ENCODE peak calls at places on chromosomes 3 and 15, in seven cellular contexts. V is HepG2, T is K562, H is GM23338, L is Panc1, B is GM12878, W is HCT116. S is an unnamed sample.
A peak's percentile ranks its signal among the peaks of the same experiment; 100 is the strongest.

GRCh38 chr15:51401872-51402517 is 60.5 kb downstream of the GLDN start:
- DNase-seq in B (no peak), H (peak; percentile 87), V (peak; percentile 23), W (no peak), L (no peak), T (peak; percentile 63), S (peak; percentile 64)

GRCh38 chr15:51982013-51982769 is 10.6 kb upstream of the LEO1 start:
- DNase-seq in W (peak; percentile 50), B (peak; percentile 92), T (peak; percentile 67), H (peak; percentile 47), L (peak; percentile 85), V (peak; percentile 75), S (peak; percentile 55)

GRCh38 chr3:99012051-99012450 is 110.6 kb upstream of the DCBLD2 start:
- DNase-seq in T (no peak), L (no peak), B (peak; percentile 69), V (no peak), H (no peak), W (no peak), S (no peak)

GRCh38 chr3:12916159-12916558 is 74.8 kb upstream of the RPL32 start:
- DNase-seq in W (no peak), T (no peak), H (no peak), B (no peak), V (no peak), L (no peak), S (peak; percentile 76)

GRCh38 chr3:39170461-39170860 is 17.1 kb upstream of the CSRNP1 start:
- DNase-seq in B (no peak), W (no peak), V (no peak), H (peak; percentile 91), L (no peak), T (no peak), S (no peak)

GRCh38 chr3:128469584-128469983 is 2.9 kb upstream of the DNAJB8 start:
- DNase-seq in W (no peak), V (no peak), B (no peak), H (no peak), L (no peak), T (no peak), S (no peak)

GRCh38 chr3:14632445-14632930 is 19.1 kb upstream of the CCDC174 start:
- DNase-seq in W (no peak), V (no peak), L (no peak), B (no peak), H (no peak), T (no peak), S (no peak)

GRCh38 chr3:168624892-168625291 is 529.2 kb upstream of the GOLIM4 start:
- DNase-seq in V (no peak), W (no peak), L (no peak), T (no peak), H (peak; percentile 66), B (no peak), S (no peak)

GRCh38 chr3:146468234-146468931 is 978 bp downstream of the PLSCR2 start:
- DNase-seq in L (no peak), H (no peak), V (no peak), T (peak; percentile 16), W (no peak), B (no peak), S (no peak)

GRCh38 chr3:52041118-52041847 is 15.1 kb downstream of the DUSP7 start:
- DNase-seq in W (no peak), T (no peak), L (no peak), V (peak; percentile 38), H (peak; percentile 48), B (no peak), S (no peak)

GRCh38 chr15:79028411-79028964 is 62.1 kb downstream of the RASGRF1 start:
- DNase-seq in T (peak; percentile 69), W (peak; percentile 52), V (peak; percentile 63), B (no peak), L (peak; percentile 52), H (peak; percentile 80), S (peak; percentile 38)

GRCh38 chr3:58580826-58581327 is 3.7 kb upstream of the FAM107A start:
- DNase-seq in T (no peak), V (peak; percentile 20), W (no peak), H (peak; percentile 44), B (no peak), L (no peak), S (no peak)

GRCh38 chr3:16824085-16824696 is 60.6 kb upstream of the PLCL2 start:
- DNase-seq in W (no peak), V (no peak), B (peak; percentile 71), L (no peak), T (no peak), H (no peak), S (peak; percentile 10)

DNA sequence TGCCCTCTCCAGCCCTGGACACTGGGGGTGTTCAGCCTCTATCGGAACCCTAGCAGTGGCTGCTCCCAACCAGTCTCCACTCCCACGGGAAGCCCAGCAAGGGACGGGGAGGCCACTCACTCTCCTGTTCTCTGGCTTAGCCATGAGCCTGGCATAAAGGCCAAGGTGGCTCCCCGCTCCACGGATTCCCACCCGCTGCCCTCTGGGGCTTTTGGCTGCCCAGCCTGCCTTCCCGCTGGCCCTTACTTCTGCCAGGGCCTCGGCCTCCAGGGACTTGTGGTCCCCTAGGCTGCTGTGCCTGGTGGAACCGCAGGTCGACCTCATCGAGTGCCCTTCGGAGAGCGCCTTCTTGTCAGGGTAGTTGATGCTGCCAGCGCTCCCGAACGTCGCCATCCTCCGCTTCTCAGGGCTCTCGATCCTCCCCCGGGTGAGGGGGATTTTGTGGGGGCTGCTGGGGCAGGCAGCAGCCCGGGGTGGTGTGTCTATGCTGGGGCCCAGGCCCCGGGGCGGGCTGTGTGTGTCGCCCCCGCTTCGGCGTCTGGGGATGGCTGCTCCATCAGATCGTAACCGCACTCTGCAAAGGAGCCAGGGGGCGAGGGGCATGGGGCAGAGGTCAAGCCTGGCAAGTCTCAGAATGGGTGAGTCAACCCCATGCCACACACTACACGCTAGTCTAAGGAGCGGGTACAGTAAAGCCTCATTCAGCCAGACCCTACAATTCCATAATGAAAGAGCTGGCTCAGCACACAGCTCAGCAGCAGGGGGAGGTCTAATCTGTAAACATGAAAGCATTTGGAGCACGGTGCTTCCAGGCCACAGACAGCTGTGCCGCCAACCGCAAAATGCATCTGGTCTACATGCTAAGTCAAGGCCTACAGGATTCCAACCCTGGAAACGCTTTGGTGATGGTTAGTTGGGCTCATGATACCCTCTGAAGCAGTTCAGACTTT is 27.3 kb upstream of the RAD18 start:
- DNase-seq in B (no peak), V (no peak), T (no peak), W (no peak), H (no peak), L (no peak), S (no peak)
- TF ChIP-seq REST in B (no peak), V (no peak), T (no peak), W (no peak), H (no peak), L (no peak), S (no peak)

DNA sequence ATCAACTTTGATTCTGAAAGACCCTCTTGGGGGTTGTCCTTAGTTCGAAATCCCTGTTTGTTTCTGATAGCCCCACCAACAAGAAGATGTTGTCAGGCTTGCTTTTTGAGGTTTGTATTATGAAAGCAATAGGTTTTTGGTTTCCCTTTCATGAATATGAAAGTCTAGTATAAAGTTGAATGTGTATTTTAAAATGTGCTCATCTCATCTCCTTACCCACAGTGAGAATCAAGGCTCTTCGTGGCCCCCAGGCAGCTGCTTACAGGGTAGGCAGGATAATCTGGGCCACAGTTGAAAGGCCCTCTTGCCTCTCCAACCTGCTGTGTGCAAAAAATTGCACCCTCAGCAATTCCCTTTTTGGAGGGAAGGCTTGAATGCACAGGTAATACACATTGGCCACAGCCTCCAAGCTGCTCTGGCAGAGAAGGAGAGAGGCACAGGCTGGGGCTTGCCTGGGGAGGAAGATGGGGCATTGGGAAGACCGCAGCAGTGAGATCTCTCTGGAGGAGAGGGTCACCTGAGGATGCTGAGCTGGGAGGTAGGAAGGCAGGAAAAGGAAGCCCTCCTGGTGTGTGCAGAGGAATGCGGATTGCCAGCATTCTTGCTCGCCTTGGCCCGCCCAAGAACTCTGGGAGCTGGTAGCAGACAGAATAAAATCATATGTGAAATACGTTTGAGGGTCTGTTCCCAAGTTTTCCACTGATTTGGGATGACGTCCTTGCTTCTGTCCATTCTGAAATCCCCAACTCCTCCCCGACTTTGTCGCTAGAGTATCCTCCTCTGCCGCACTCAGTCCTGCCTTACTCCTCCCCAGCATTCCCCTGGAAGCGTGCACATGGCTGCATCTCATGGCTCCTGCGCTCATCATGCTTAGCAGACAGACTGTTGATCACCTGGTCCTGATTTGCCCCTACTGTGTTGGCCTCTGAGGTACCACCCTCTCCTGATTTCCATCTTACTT is 196.4 kb downstream of the RPLP1 start:
- DNase-seq in T (no peak), V (no peak), W (no peak), H (peak; percentile 87), B (no peak), L (no peak), S (no peak)
- H3K27me3 ChIP-seq in T (peaks cover 8% of the 10 kb centered on the region), V (peaks cover 4% of the 10 kb centered on the region), W (peaks cover 66% of the 10 kb centered on the region), H (no peaks in the 10 kb centered on the region), B (no peaks in the 10 kb centered on the region), L (no peaks in the 10 kb centered on the region), S (no peaks in the 10 kb centered on the region)

GRCh38 chr3:108090701-108091497 is at the start of gene CD47:
- DNase-seq in W (peak; percentile 48), B (no peak), L (peak; percentile 25), V (peak; percentile 41), T (peak; percentile 90), H (peak; percentile 88), S (peak; percentile 93)
- TF ChIP-seq POLR2AphosphoS5 in W (peak; percentile 88), B (peak; percentile 78), L (peak; percentile 86), V (no peak), T (peak; percentile 21), H (peak; percentile 61), S (peak; percentile 69)

DNA sequence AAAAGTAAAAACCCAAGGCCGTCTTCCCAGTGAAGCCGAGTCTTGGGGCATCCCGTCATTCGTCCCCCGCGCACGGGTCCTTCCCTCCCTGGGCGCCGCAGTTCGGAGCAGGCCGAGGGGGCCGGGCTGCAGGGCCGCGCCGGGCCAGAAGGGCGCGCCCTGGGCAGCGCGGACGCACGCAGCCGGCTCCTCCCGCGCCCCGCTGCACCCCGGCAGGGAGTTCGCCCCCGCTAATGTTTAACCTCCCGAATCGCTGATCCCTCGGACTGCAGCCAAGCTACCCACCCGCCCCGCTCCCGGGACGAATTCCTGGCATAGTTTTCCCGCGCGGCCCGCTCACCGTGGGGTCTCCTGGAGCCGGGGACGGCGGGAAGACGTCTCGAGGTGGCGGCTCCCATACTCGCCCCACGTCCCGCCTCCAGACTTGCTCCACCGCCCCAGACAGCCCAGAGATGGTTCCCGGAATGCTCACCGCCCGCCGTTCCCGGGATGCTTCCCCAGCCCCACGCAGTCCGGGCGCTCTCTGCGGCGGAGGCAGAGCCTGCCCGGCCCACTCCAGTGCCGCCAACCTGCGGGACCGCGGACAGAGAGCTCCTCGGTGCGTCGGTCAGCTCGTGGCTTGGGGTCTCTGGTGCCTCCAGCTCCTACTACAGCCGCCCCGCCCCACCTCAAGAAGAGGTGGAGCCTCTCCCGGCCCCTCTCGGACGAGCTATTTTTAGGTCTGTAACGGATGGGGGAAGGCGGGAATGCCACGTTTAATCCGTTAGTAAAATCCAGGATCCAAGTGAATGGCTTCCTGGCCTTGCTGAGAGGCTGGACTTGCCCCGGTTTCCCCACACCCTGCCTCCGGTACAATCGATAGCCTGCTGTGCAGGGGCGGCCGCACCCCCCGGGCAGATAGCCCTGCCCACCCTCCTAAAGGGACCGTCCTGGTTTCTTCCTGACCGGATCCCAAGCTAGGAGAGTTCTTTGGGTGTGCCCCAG is at the start of gene DZIP1L:
- DNase-seq in H (peak; percentile 94), W (peak; percentile 35), L (no peak), V (peak; percentile 23), T (peak; percentile 57), B (no peak), S (peak; percentile 30)
- TF ChIP-seq REST in H (no peak), W (no peak), L (no peak), V (no peak), T (no peak), B (no peak), S (peak; percentile 14)

GRCh38 chr3:37457392-37458065 is 283.1 kb upstream of the LRRFIP2 start:
- DNase-seq in B (no peak), W (no peak), V (no peak), H (peak; percentile 31), T (no peak), L (no peak), S (no peak)
- H3K27me3 ChIP-seq in B (peaks cover 9% of the 10 kb centered on the region), W (peaks cover 55% of the 10 kb centered on the region), V (peaks cover 3% of the 10 kb centered on the region), H (peaks cover 18% of the 10 kb centered on the region), T (peaks cover 40% of the 10 kb centered on the region), L (peaks cover 11% of the 10 kb centered on the region), S (peaks cover 19% of the 10 kb centered on the region)

S was measured in HL-60.